ENCODE peak calls at places on chromosomes 1 and 21, in four cellular contexts. W, O, X and E are unnamed samples. For H3K4me1, the result is how much of the 10 kb centered on the place peaks cover.

GRCh38 chr1:214923516-214923915 is 159.0 kb upstream of the KCNK2 start:
- DNase-seq in W (no peak), X (no peak), O (no peak), E (no peak)

GRCh38 chr1:68442006-68442405 is 7.7 kb downstream of the RPE65 start:
- DNase-seq in X (no peak), W (no peak), O (no peak), E (no peak)

GRCh38 chr1:60822252-60822651 is 260.1 kb upstream of the NFIA start:
- DNase-seq in O (no peak), W (no peak), X (no peak), E (no peak)

GRCh38 chr1:65003316-65003664 is 36.9 kb upstream of the JAK1 start:
- DNase-seq in X (no peak), O (no peak), W (no peak), E (no peak)

GRCh38 chr21:40136571-40136970 is 269.3 kb downstream of the PCP4 start:
- DNase-seq in W (no peak), X (no peak), O (no peak), E (no peak)

GRCh38 chr1:112849425-112849966 is 106.5 kb downstream of the SLC16A1 start:
- DNase-seq in O (no peak), X (no peak), W (peak), E (no peak)

GRCh38 chr1:116033322-116033721 is 57.0 kb downstream of the SLC22A15 start:
- DNase-seq in W (no peak), X (no peak), O (no peak), E (no peak)

GRCh38 chr1:95197616-95198252 is 36.3 kb upstream of the RWDD3 start:
- DNase-seq in W (no peak), O (no peak), X (no peak), E (no peak)

GRCh38 chr1:218361298-218362065 is 16.3 kb downstream of the TGFB2 start:
- DNase-seq in X (no peak), W (no peak), O (no peak), E (no peak)

GRCh38 chr1:109299087-109299983 is 7.5 kb downstream of the MYBPHL start:
- DNase-seq in W (no peak), O (no peak), X (no peak), E (no peak)

GRCh38 chr1:109299984-109300343 is 6.8 kb downstream of the MYBPHL start:
- DNase-seq in X (no peak), W (no peak), O (no peak), E (no peak)

GRCh38 chr1:109296782-109297181 is 10.0 kb downstream of the MYBPHL start:
- DNase-seq in W (no peak), O (no peak), X (no peak), E (no peak)

GRCh38 chr1:109300650-109301151 is 6.1 kb downstream of the MYBPHL start:
- DNase-seq in W (no peak), X (no peak), O (no peak), E (no peak)

DNA sequence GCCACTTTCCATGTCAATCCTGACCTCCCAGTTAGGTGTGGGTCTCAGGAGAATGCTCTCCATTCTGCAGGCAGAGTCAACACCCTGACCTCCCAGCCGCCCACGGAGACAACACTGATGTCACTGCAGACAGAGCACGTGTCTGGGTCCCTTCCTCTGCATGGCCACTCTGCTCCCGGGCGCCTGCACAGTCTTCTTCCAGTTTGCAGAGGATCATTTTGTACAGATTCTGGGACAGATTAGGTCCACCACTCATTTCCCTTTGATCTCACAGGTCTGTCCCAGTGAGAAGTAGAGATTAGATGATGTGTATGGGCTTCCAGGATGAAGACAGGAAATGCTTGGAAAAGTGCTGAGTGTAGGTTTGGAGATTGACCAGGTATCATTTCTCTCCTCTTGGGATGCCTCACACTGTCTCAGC is 8.1 kb downstream of the MYBPHL start:
- DNase-seq in W (no peak), X (no peak), O (no peak), E (no peak)
- H3K4me1 ChIP-seq in W (under half), X (under half), O (under half), E (under half)

GRCh38 chr21:34887729-34888568 is 161.2 kb downstream of the RUNX1 start:
- DNase-seq in W (peak), X (peak), O (no peak), E (peak)
- TF ChIP-seq CTCF in W (no peak), X (no peak), O (no peak), E (no peak)

GRCh38 chr1:18646091-18646775 is 15.6 kb downstream of the PAX7 start:
- DNase-seq in O (no peak), X (no peak), W (no peak), E (no peak)
- H3K4me1 ChIP-seq in O (under half), X (under half), W (under half), E (under half)

GRCh38 chr1:153616885-153617428 is 832 bp upstream of the S100A14 start:
- DNase-seq in O (no peak), X (no peak), W (no peak), E (peak)
- TF ChIP-seq CTCF in O (no peak), X (no peak), W (no peak), E (no peak)

GRCh38 chr1:117127840-117128239 is 6.3 kb upstream of the TRIM45 start:
- DNase-seq in X (no peak), O (no peak), W (no peak), E (no peak)
- H3K4me1 ChIP-seq in X (under half), O (under half), W (under half), E (under half)

GRCh38 chr1:154352581-154353459 is 27.5 kb downstream of the ATP8B2 start:
- DNase-seq in O (no peak), W (peak), X (no peak), E (peak)
- TF ChIP-seq CTCF in O (no peak), W (no peak), X (no peak), E (no peak)